ENCODE peak calls at places on chromosomes 12 and 14, in eight cellular contexts. Y, G, T, O, B, I, P and W are unnamed samples.

GRCh38 chr14:104972301-104973211 is 5.6 kb downstream of the AHNAK2 start:
- DNase-seq in Y (no peak), G (peak), T (peak), O (no peak), B (no peak), I (no peak), P (peak), W (peak)

GRCh38 chr12:49370539-49370938 is 3.3 kb downstream of the SPATS2 start:
- DNase-seq in Y (no peak), G (no peak), T (no peak), O (no peak), B (no peak), I (no peak), P (no peak), W (no peak)

GRCh38 chr14:68408680-68409079 is 384.2 kb downstream of the ZFP36L1 start:
- DNase-seq in Y (peak), G (no peak), T (no peak), O (peak), B (no peak), I (no peak), P (no peak), W (no peak)

GRCh38 chr14:77140937-77141591 is 527 bp downstream of the ZDHHC22 start:
- DNase-seq in Y (no peak), G (no peak), T (no peak), O (peak), B (no peak), I (no peak), P (no peak), W (peak)

GRCh38 chr14:73295198-73295796 is 58.0 kb downstream of the PAPLN start:
- DNase-seq in Y (peak), G (peak), T (no peak), O (peak), B (no peak), I (no peak), P (peak), W (peak)

GRCh38 chr12:123614531-123614930 is 12.6 kb downstream of the DDX55 start:
- DNase-seq in Y (no peak), G (peak), T (no peak), O (peak), B (no peak), I (peak), P (no peak), W (no peak)

GRCh38 chr14:23141706-23142467 is 22.8 kb upstream of the CEBPE start:
- DNase-seq in Y (no peak), G (peak), T (peak), O (peak), B (no peak), I (no peak), P (no peak), W (peak)

GRCh38 chr12:53569174-53569557 is 57.0 kb downstream of the ATF7 start:
- DNase-seq in Y (no peak), G (no peak), T (no peak), O (peak), B (no peak), I (peak), P (no peak), W (peak)

GRCh38 chr14:72643317-72643801 is 250.5 kb downstream of the DPF3 start:
- DNase-seq in Y (no peak), G (peak), T (peak), O (peak), B (no peak), I (peak), P (no peak), W (peak)

GRCh38 chr14:99203801-99204200 is 68.2 kb downstream of the BCL11B start:
- DNase-seq in Y (no peak), G (no peak), T (no peak), O (no peak), B (no peak), I (no peak), P (no peak), W (no peak)

GRCh38 chr12:130806574-130806973 is 32.5 kb downstream of the STX2 start:
- DNase-seq in Y (no peak), G (no peak), T (no peak), O (no peak), B (no peak), I (no peak), P (no peak), W (no peak)

GRCh38 chr14:77044776-77045569 is 16.5 kb upstream of the IRF2BPL start:
- DNase-seq in Y (no peak), G (no peak), T (no peak), O (no peak), B (no peak), I (no peak), P (no peak), W (no peak)

GRCh38 chr12:109273354-109273753 is 35.7 kb downstream of the FOXN4 start:
- DNase-seq in Y (no peak), G (no peak), T (no peak), O (no peak), B (no peak), I (no peak), P (peak), W (no peak)

GRCh38 chr14:91315844-91316267 is 71.4 kb upstream of the GPR68 start:
- DNase-seq in Y (peak), G (no peak), T (no peak), O (no peak), B (peak), I (no peak), P (no peak), W (no peak)

GRCh38 chr14:67623114-67623513 is 3.4 kb downstream of the ARG2 start:
- DNase-seq in Y (no peak), G (peak), T (no peak), O (no peak), B (no peak), I (no peak), P (no peak), W (peak)

GRCh38 chr14:95313707-95314106 is 6.0 kb downstream of the CLMN start:
- DNase-seq in Y (no peak), G (no peak), T (no peak), O (peak), B (no peak), I (peak), P (no peak), W (no peak)

GRCh38 chr14:102532204-102532658 is 22.7 kb upstream of the ANKRD9 start:
- DNase-seq in Y (no peak), G (peak), T (no peak), O (peak), B (no peak), I (no peak), P (no peak), W (no peak)

GRCh38 chr12:30818562-30818961 is 63.8 kb upstream of the CAPRIN2 start:
- DNase-seq in Y (no peak), G (no peak), T (no peak), O (no peak), B (no peak), I (no peak), P (no peak), W (no peak)

GRCh38 chr14:69573841-69574265 is 818 bp downstream of the CCDC177 start:
- DNase-seq in Y (no peak), G (no peak), T (no peak), O (no peak), B (no peak), I (no peak), P (no peak), W (no peak)

GRCh38 chr14:23146423-23146910 is 27.4 kb upstream of the CEBPE start:
- DNase-seq in Y (no peak), G (no peak), T (no peak), O (no peak), B (no peak), I (no peak), P (no peak), W (no peak)

GRCh38 chr14:85214471-85214870 is 315.5 kb upstream of the FLRT2 start:
- DNase-seq in Y (no peak), G (peak), T (no peak), O (peak), B (no peak), I (no peak), P (no peak), W (peak)

GRCh38 chr14:101624579-101624978 is 63.3 kb downstream of the DIO3 start:
- DNase-seq in Y (no peak), G (no peak), T (no peak), O (no peak), B (no peak), I (no peak), P (no peak), W (no peak)

GRCh38 chr12:50440288-50440687 is 39.6 kb downstream of the LARP4 start:
- DNase-seq in Y (no peak), G (no peak), T (no peak), O (no peak), B (no peak), I (no peak), P (no peak), W (no peak)

GRCh38 chr12:75592086-75592485 is 80.7 kb upstream of the KRR1 start:
- DNase-seq in Y (no peak), G (no peak), T (no peak), O (no peak), B (no peak), I (no peak), P (no peak), W (no peak)

GRCh38 chr12:81809113-81809777 is 50.1 kb upstream of the PPFIA2 start:
- DNase-seq in Y (no peak), G (no peak), T (no peak), O (no peak), B (no peak), I (no peak), P (no peak), W (no peak)

GRCh38 chr12:22056607-22057006 is 10.6 kb downstream of the CMAS start:
- DNase-seq in Y (no peak), G (no peak), T (no peak), O (no peak), B (no peak), I (no peak), P (no peak), W (no peak)

GRCh38 chr12:131982041-131982440 is 32.3 kb downstream of the EP400 start:
- DNase-seq in Y (no peak), G (no peak), T (no peak), O (no peak), B (no peak), I (no peak), P (no peak), W (no peak)

GRCh38 chr14:103542545-103543088 is 13.6 kb downstream of the TRMT61A start:
- DNase-seq in Y (no peak), G (peak), T (no peak), O (no peak), B (no peak), I (no peak), P (peak), W (no peak)